ENCODE peak calls at places on chromosomes 5 and 9, in nine cellular contexts. C is psoas muscle, J is upper lobe of right lung, I is PC-9, U is heart right ventricle, T is H9, B is MM.1S, G is lower lobe of right lung, N is adrenal gland. A is an unnamed sample.

GRCh38 chr5:6410421-6410820 is 32.1 kb upstream of the MED10 start:
- DNase-seq in C (no peak), J (no peak), I (no peak), U (no peak), T (no peak), B (no peak), G (no peak), N (no peak), A (no peak)

GRCh38 chr5:69334793-69335268 is 2.2 kb upstream of the CCDC125 start:
- DNase-seq in C (peak), J (peak), I (peak), U (peak), T (peak), B (peak), G (peak), N (peak), A (peak)

GRCh38 chr9:124429530-124429867 is 14.3 kb upstream of the PSMB7 start:
- DNase-seq in C (no peak), J (no peak), I (no peak), U (no peak), T (no peak), B (no peak), G (no peak), N (no peak), A (no peak)

GRCh38 chr9:124510650-124511425 is 3.6 kb upstream of the NR5A1 start:
- DNase-seq in C (no peak), J (no peak), I (no peak), U (no peak), T (no peak), B (no peak), G (no peak), N (peak), A (no peak)

GRCh38 chr5:33310471-33310870 is 130.3 kb upstream of the TARS1 start:
- DNase-seq in C (no peak), J (no peak), I (no peak), U (no peak), T (no peak), B (no peak), G (no peak), N (no peak), A (no peak)

GRCh38 chr5:178214160-178214803 is 9.9 kb downstream of the HNRNPAB start:
- DNase-seq in C (no peak), J (no peak), I (no peak), U (no peak), T (no peak), B (no peak), G (peak), N (no peak), A (no peak)

GRCh38 chr9:33184947-33185346 is 17.8 kb upstream of the B4GALT1 start:
- DNase-seq in C (no peak), J (no peak), I (no peak), U (no peak), T (no peak), B (no peak), G (no peak), N (no peak), A (no peak)

GRCh38 chr5:157059093-157059539 is at the start of gene HAVCR1:
- DNase-seq in C (no peak), J (no peak), I (no peak), U (no peak), T (no peak), B (no peak), G (no peak), N (no peak), A (no peak)

GRCh38 chr5:124979174-124979573 is 232.7 kb upstream of the ZNF608 start:
- DNase-seq in C (no peak), J (no peak), I (no peak), U (no peak), T (peak), B (no peak), G (no peak), N (no peak), A (no peak)

GRCh38 chr9:109335929-109336328 is 15.1 kb upstream of the EPB41L4B start:
- DNase-seq in C (no peak), J (no peak), I (no peak), U (no peak), T (no peak), B (no peak), G (no peak), N (no peak), A (no peak)

GRCh38 chr5:1429501-1429900 is 15.7 kb downstream of the SLC6A3 start:
- DNase-seq in C (peak), J (peak), I (no peak), U (no peak), T (no peak), B (no peak), G (no peak), N (no peak), A (no peak)

GRCh38 chr5:168513861-168514428 is 15.2 kb upstream of the FBLL1 start:
- DNase-seq in C (no peak), J (no peak), I (no peak), U (no peak), T (no peak), B (no peak), G (no peak), N (no peak), A (no peak)

GRCh38 chr9:35714123-35714522 is 17.9 kb downstream of the TLN1 start:
- DNase-seq in C (no peak), J (no peak), I (no peak), U (no peak), T (no peak), B (no peak), G (no peak), N (no peak), A (no peak)

GRCh38 chr9:135811796-135812195 is 95.5 kb downstream of the CAMSAP1 start:
- DNase-seq in C (no peak), J (peak), I (no peak), U (peak), T (no peak), B (no peak), G (no peak), N (no peak), A (no peak)

GRCh38 chr5:80216753-80217596 is 38.9 kb downstream of the SERINC5 start:
- DNase-seq in C (peak), J (peak), I (no peak), U (peak), T (no peak), B (no peak), G (peak), N (peak), A (peak)

GRCh38 chr5:120306331-120306730 is 157.8 kb upstream of the PRR16 start:
- DNase-seq in C (no peak), J (no peak), I (no peak), U (no peak), T (no peak), B (no peak), G (no peak), N (no peak), A (no peak)

GRCh38 chr9:90441814-90442213 is 200.8 kb downstream of the DIRAS2 start:
- DNase-seq in C (no peak), J (no peak), I (peak), U (no peak), T (no peak), B (no peak), G (no peak), N (no peak), A (no peak)

GRCh38 chr9:14783358-14783757 is 60.8 kb upstream of the CER1 start:
- DNase-seq in C (no peak), J (no peak), I (no peak), U (no peak), T (no peak), B (no peak), G (no peak), N (no peak), A (no peak)

GRCh38 chr9:100100268-100100667 is 1.2 kb downstream of the INVS start:
- DNase-seq in C (no peak), J (no peak), I (no peak), U (no peak), T (no peak), B (no peak), G (no peak), N (no peak), A (no peak)
- H3K27ac ChIP-seq in C (peak), J (no peak), I (no peak), U (peak), T (no peak), B (no peak), G (peak), N (no peak), A (peak)

GRCh38 chr5:133289686-133290367 is 238.0 kb downstream of the HSPA4 start:
- DNase-seq in C (no peak), J (no peak), I (peak), U (no peak), T (no peak), B (peak), G (no peak), N (no peak), A (no peak)
- H3K27ac ChIP-seq in C (no peak), J (no peak), I (peak), U (no peak), T (no peak), B (no peak), G (no peak), N (no peak), A (no peak)

GRCh38 chr5:173645897-173646574 is 29.6 kb upstream of the BOD1 start:
- DNase-seq in C (no peak), J (no peak), I (no peak), U (no peak), T (peak), B (no peak), G (no peak), N (no peak), A (peak)
- H3K27ac ChIP-seq in C (no peak), J (no peak), I (no peak), U (no peak), T (no peak), B (no peak), G (peak), N (no peak), A (peak)

GRCh38 chr5:59354811-59355210 is 538.7 kb downstream of the PDE4D start:
- DNase-seq in C (no peak), J (no peak), I (no peak), U (no peak), T (no peak), B (no peak), G (no peak), N (no peak), A (no peak)
- H3K27ac ChIP-seq in C (peak), J (no peak), I (no peak), U (no peak), T (no peak), B (no peak), G (no peak), N (no peak), A (no peak)

DNA sequence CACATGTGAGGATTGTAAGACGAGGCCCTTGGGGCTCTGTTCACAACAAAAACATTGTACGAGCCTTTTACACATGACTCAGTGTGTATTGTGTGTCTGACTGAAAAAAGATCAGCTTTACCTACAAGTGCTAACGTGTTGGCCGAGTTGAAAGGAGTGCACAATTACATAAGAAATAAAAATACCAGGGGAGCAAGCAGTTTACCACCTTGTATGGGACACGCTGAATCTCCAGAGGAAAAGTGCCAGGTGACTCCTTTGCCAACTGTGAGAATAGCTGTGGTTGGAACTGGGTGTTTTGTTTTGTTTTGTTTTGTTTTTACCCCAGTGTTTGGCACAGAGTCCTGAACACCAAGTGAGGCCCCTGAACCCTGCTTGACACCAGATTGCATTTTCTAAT is 32.8 kb upstream of the ZSWIM6 start:
- DNase-seq in C (no peak), J (no peak), I (no peak), U (no peak), T (no peak), B (no peak), G (no peak), N (no peak), A (peak)
- H3K27ac ChIP-seq in C (no peak), J (no peak), I (no peak), U (no peak), T (no peak), B (no peak), G (no peak), N (no peak), A (peak)

GRCh38 chr9:20228096-20228495 is 394.2 kb downstream of the MLLT3 start:
- DNase-seq in C (no peak), J (no peak), I (no peak), U (no peak), T (no peak), B (no peak), G (no peak), N (no peak), A (no peak)
- H3K27ac ChIP-seq in C (no peak), J (no peak), I (no peak), U (no peak), T (no peak), B (no peak), G (no peak), N (no peak), A (no peak)

GRCh38 chr5:93579561-93580386 is 1.2 kb downstream of the NR2F1-AS1 start:
- DNase-seq in C (no peak), J (no peak), I (peak), U (no peak), T (peak), B (no peak), G (peak), N (peak), A (peak)
- H3K27ac ChIP-seq in C (no peak), J (peak), I (peak), U (peak), T (no peak), B (no peak), G (peak), N (peak), A (peak)

GRCh38 chr9:132407196-132407595 is 556 bp upstream of the TTF1 start:
- DNase-seq in C (no peak), J (no peak), I (no peak), U (no peak), T (no peak), B (no peak), G (no peak), N (no peak), A (no peak)

GRCh38 chr9:132406554-132407122 is at the start of gene TTF1:
- DNase-seq in C (peak), J (peak), I (peak), U (peak), T (peak), B (peak), G (peak), N (peak), A (peak)

GRCh38 chr9:132401791-132402190 is 4.8 kb downstream of the TTF1 start:
- DNase-seq in C (no peak), J (no peak), I (no peak), U (no peak), T (no peak), B (no peak), G (no peak), N (no peak), A (peak)

GRCh38 chr9:132408521-132408920 is 1.5 kb upstream of the CFAP77 start:
- DNase-seq in C (no peak), J (no peak), I (no peak), U (peak), T (no peak), B (no peak), G (no peak), N (no peak), A (no peak)

DNA sequence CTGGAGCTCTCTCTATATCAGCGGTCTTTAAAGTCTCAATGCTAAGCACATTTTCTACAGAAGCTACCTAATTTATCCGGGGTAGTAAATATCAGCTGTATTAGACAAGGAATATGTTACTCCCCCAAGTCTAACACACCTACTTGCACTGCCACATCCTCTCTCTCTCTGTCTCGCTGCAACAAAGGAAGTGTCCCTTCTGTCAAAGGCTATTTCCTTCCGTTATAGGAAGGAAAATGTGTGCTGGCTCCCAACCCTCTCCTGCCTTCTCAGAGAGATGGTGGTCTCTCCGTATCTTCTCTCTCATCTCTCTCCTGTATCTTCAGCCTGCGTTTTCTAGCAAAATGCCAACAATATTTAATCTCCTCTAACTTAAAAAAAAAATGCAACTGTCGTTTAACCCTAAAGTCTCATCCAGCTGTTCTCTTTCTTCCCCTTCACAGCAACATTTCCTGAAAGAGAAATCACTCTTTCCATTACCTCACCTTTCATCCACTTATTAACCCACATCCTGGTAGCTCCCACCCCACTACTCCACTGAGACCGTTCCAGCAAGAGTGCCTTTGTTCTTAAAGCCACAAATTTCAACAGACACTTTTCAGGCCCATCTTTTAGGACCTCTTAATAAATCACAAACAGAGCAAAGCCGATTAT is 2.3 kb downstream of the TTF1 start:
- DNase-seq in C (no peak), J (no peak), I (no peak), U (no peak), T (no peak), B (no peak), G (no peak), N (no peak), A (no peak)
- H3K27ac ChIP-seq in C (no peak), J (no peak), I (no peak), U (no peak), T (no peak), B (no peak), G (no peak), N (no peak), A (no peak)

GRCh38 chr9:111992523-111992922 is 95.9 kb downstream of the UGCG start:
- DNase-seq in C (no peak), J (no peak), I (peak), U (no peak), T (no peak), B (peak), G (no peak), N (no peak), A (no peak)
- H3K27ac ChIP-seq in C (no peak), J (no peak), I (no peak), U (no peak), T (no peak), B (peak), G (no peak), N (no peak), A (no peak)

GRCh38 chr9:647522-647921 is 194.0 kb upstream of the DMRT1 start:
- DNase-seq in C (no peak), J (no peak), I (no peak), U (no peak), T (no peak), B (no peak), G (no peak), N (no peak), A (no peak)

GRCh38 chr9:636931-637591 is 204.4 kb upstream of the DMRT1 start:
- DNase-seq in C (no peak), J (no peak), I (no peak), U (no peak), T (no peak), B (no peak), G (no peak), N (no peak), A (no peak)

GRCh38 chr9:638152-638551 is 203.3 kb upstream of the DMRT1 start:
- DNase-seq in C (no peak), J (no peak), I (no peak), U (no peak), T (no peak), B (peak), G (no peak), N (no peak), A (no peak)

GRCh38 chr9:642014-642413 is 199.5 kb upstream of the DMRT1 start:
- DNase-seq in C (no peak), J (no peak), I (no peak), U (no peak), T (no peak), B (no peak), G (no peak), N (no peak), A (no peak)
- H3K27ac ChIP-seq in C (peak), J (no peak), I (no peak), U (peak), T (no peak), B (no peak), G (no peak), N (no peak), A (peak)

A was measured in thyroid gland.